ENCODE peak calls at places on chromosomes 13 and 19, in four cellular contexts. P is mesendoderm, B is upper lobe of right lung, N is AG09309. H is an unnamed sample.
A peak's percentile ranks its signal among the peaks of the same experiment; 100 is the strongest.

GRCh38 chr13:37011002-37011401 is 10.4 kb downstream of the EXOSC8 start:
- DNase-seq in N (no peak), B (no peak), P (no peak), H (no peak)

GRCh38 chr13:88246239-88246638 is 575.1 kb downstream of the SLITRK5 start:
- DNase-seq in B (no peak), P (no peak), N (no peak), H (no peak)

GRCh38 chr13:108551674-108552073 is 77.7 kb upstream of the MYO16 start:
- DNase-seq in P (no peak), N (no peak), B (no peak), H (no peak)

GRCh38 chr19:54648129-54648528 is 14.7 kb upstream of the LILRB4 start:
- DNase-seq in N (no peak), P (no peak), B (no peak), H (no peak)

GRCh38 chr19:11226716-11227166 is 12.7 kb upstream of the ANGPTL8 start:
- DNase-seq in P (peak; percentile 9), N (no peak), B (no peak), H (no peak)

GRCh38 chr19:29259153-29259552 is 46.2 kb upstream of the UQCRFS1 start:
- DNase-seq in B (no peak), P (peak; percentile 55), N (no peak), H (no peak)

GRCh38 chr19:55080915-55081772 is 5.5 kb downstream of the EPS8L1 start:
- DNase-seq in B (peak; percentile 95), N (no peak), P (peak; percentile 94), H (no peak)

GRCh38 chr19:46428278-46429141 is at the start of gene PNMA8C:
- DNase-seq in B (peak; percentile 82), N (no peak), P (peak; percentile 90), H (no peak)

GRCh38 chr13:41075034-41075433 is 13.7 kb downstream of the WBP4 start:
- DNase-seq in N (no peak), P (peak; percentile 22), B (no peak), H (no peak)

GRCh38 chr19:38252935-38253691 is 3.1 kb downstream of the PPP1R14A start:
- DNase-seq in B (no peak), N (no peak), P (no peak), H (no peak)

GRCh38 chr19:33329727-33330126 is 27.4 kb upstream of the CEBPA start:
- DNase-seq in B (no peak), P (no peak), N (no peak), H (no peak)

GRCh38 chr19:5973867-5974635 is 3.9 kb downstream of the RANBP3 start:
- DNase-seq in B (no peak), P (no peak), N (no peak), H (no peak)

GRCh38 chr13:90447735-90448103 is 899.8 kb upstream of the MIR17HG start:
- DNase-seq in N (peak; percentile 14), P (peak; percentile 91), B (no peak), H (peak; percentile 36)

GRCh38 chr19:5128251-5128931 is 159.5 kb downstream of the KDM4B start:
- DNase-seq in B (no peak), P (peak; percentile 87), N (no peak), H (peak; percentile 32)

GRCh38 chr13:93496985-93497673 is 270.5 kb downstream of the GPC6 start:
- DNase-seq in B (no peak), P (peak; percentile 8), N (no peak), H (no peak)

GRCh38 chr19:35347171-35347929 is at the start of gene FFAR1:
- DNase-seq in N (no peak), P (no peak), B (peak; percentile 28), H (no peak)
- H3K4me3 ChIP-seq in N (no peak within 1 kb of the TSS), P (no peak within 1 kb of the TSS), B (no peak within 1 kb of the TSS), H (no peak within 1 kb of the TSS)

DNA sequence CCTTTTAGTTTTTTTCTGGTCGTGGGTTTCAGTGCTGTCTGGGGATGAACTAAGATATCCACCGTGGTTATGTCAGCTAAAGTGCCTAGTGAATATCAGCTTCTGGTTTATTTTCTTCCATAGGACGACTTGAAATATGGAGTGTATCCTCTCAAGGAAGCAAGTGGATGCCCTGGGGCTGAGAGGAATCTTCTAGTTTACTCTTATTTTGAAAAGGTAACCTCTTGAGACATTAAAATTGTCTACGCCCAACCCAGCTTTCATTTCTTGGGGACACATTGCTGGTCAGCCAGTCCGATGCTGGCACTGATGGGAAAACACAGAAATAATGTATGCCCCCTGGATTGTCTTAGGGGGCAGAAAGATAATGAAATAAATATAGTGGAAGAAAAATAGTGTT is 1.6 kb downstream of the ZNF431 start:
- DNase-seq in N (no peak), P (no peak), B (no peak), H (no peak)
- H3K4me3 ChIP-seq in N (no peak overlapping the region), P (no peak overlapping the region), B (no peak overlapping the region), H (no peak overlapping the region)

GRCh38 chr13:75195479-75196111 is 286.4 kb downstream of the TBC1D4 start:
- DNase-seq in B (no peak), N (no peak), P (peak; percentile 11), H (no peak)

GRCh38 chr13:75197803-75198202 is 284.2 kb downstream of the TBC1D4 start:
- DNase-seq in P (peak; percentile 12), N (no peak), B (no peak), H (no peak)

GRCh38 chr13:75196112-75196855 is 285.7 kb downstream of the TBC1D4 start:
- DNase-seq in B (no peak), N (no peak), P (no peak), H (no peak)

DNA sequence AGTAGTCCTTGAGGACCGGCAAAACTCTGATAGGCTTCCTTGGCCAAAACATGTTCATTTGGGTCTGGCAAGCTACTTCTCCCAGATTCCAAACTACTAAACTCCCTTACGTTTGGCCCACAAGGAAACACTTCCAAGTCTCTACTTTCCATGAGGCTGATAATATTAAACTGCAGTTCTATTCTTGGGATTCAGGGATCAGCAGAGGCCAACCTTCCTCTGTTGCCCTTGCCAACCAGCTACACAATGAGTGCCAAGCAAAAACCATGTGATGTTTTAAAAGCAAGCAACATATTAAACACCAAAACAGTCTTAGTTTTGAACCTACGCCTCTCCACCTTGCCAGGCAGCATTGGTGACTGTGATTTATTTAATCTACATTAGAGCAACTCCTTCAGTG is 287.3 kb downstream of the TBC1D4 start:
- DNase-seq in N (no peak), B (no peak), P (no peak), H (no peak)
- H3K4me3 ChIP-seq in N (no peak overlapping the region), B (no peak overlapping the region), P (no peak overlapping the region), H (no peak overlapping the region)

GRCh38 chr19:41565384-41565730 is 10.6 kb upstream of the CEACAM21 start:
- DNase-seq in N (no peak), B (no peak), P (peak; percentile 44), H (no peak)

GRCh38 chr19:41564515-41565383 is 11.2 kb upstream of the CEACAM21 start:
- DNase-seq in N (no peak), B (no peak), P (peak; percentile 57), H (no peak)

GRCh38 chr19:41569481-41570150 is 6.3 kb upstream of the CEACAM21 start:
- DNase-seq in P (peak; percentile 2), N (no peak), B (no peak), H (no peak)

DNA sequence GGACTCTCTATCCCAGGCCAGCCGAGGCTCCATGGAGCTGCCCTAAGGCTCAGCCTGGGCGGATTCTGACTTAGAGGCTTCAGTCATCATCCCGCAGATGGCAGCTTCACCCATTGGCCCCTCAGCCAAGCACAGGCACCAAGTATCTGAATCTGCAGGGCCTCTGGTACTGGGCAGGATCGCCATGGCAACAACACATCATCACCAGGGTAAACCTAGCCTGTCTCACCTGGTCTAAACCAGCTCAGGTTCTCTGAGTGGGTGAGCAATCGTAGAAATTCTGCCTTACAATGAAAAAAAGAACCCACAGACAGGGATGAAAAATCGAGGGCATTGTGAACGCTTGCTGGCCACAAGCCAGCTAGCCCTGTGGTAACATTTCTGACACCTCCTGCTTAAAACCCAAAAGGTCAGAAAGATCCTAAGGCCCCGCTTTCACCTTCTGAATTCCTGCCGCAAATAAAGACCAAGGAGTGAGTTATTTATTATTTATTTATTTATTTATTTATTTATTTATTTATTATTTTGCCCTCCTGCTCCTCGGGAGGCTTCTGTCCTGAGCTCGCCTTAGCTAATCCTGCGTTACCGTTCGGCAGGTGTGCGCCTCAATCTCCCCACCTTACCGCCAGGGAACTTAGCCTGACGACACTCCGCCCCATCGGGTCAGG is 12.0 kb upstream of the CEACAM21 start:
- DNase-seq in B (no peak), N (no peak), P (peak; percentile 60), H (no peak)
- H3K4me3 ChIP-seq in B (no peak overlapping the region), N (no peak overlapping the region), P (no peak overlapping the region), H (no peak overlapping the region)

DNA sequence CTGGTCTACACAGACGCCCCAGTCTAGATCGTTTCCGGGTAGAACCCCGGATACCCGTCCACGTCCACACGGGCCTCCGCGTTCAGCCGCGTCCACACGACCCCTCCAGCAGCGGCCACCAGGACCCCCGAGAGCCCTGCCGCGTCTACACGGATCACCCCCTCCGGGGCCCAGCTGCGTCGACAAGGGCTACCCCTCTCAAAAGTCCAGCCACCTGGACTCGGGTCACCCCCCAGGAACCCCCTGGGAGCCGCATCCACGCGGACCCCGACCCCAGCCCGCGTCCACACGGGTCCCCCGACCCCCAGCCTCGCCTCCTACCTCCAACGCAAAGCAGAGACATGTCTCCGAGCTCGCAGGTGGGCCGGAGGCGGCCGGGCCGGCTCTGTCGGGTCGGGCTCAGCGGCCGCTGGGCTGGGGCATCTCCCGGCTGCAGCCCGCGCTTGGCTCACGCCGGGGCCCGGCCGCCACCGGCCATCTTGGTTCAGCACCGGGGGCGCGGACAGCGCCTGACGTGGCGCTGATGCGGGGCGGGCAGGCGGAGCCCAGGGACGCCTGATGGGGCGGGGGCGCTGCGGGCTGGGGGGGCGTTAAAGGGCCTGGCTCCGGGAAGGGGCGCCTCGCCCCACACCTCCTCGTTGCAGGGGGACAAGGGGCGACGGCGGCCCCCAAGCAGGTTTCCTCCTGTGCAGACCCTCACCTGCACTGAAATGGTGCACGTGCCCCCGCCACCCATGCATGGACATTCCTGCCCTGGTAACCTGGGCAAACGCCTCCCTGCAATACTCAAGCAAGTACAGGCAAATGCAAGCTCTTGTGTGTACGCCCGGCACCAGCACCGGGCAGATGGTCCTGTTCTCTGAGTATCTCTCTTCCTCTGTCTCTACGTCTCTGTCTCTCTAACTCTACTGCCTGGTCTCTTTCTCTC is at the start of gene UNC13A:
- DNase-seq in B (peak; percentile 69), N (no peak), P (peak; percentile 83), H (no peak)
- H3K4me3 ChIP-seq in B (no peak within 1 kb of the TSS), N (peak within 1 kb of the TSS; percentile 40), P (peak within 1 kb of the TSS; percentile 66), H (peak within 1 kb of the TSS; percentile 23)

DNA sequence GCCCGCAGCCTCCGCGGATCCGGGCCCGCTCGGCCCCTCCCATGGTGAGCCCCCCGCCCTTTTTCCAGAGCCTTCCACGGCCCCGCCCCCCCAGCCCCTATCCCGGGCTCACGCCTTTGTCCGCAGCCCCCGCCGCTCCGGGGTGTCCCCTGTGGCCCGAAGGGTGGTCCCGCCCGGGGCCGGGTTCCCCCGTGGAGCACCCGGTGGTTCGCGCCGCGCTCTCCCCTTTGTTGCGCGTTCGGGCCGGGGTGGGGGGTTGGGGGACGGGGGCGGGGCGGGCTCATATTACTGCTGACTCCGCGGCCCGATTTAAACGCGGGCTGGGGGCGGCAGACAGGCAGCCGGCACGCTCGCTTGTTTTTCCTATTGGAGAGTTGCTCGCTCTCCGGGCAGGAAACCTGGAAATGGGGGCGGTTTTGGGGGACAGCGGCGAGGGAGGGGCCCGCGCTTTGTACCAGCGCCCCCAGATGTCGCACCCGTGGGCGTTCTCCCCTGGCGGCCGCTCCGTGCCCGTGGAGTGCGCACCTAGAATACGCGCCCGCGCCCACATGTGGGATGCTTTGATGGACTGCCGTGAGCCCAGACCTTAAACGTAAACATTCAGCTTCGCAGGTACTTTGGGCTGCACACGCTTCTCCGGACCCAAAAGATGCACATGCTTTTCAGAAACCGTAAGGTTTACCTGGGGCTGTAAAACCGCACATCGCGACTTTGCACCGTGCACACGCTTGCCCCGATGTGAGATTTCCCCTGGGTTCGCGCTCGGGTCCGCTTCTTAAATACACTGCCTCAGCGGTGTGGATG is 699 bp downstream of the PTOV1 start:
- DNase-seq in B (no peak), P (peak; percentile 75), N (no peak), H (no peak)
- H3K4me3 ChIP-seq in B (peak overlapping the region; percentile 96), P (peak overlapping the region; percentile 90), N (peak overlapping the region; percentile 87), H (peak overlapping the region; percentile 70)

GRCh38 chr13:95002968-95003813 is 290.8 kb upstream of the SOX21 start:
- DNase-seq in N (no peak), P (no peak), B (no peak), H (no peak)
- H3K4me3 ChIP-seq in N (peak overlapping the region; percentile 42), P (no peak overlapping the region), B (peak overlapping the region; percentile 25), H (peak overlapping the region; percentile 21)